ENCODE peak calls at places on chromosomes 3 and 15, in nine cellular contexts. C is left ventricle myocardium inferior, U is sigmoid colon, X is psoas muscle, J is colonic mucosa, Y is suprapubic skin, M is MM.1S, K is pancreas, O is endothelial cell of umbilical vein. R is an unnamed sample.

GRCh38 chr3:123492188-123492587 is 43.3 kb upstream of the ADCY5 start:
- DNase-seq in C (no peak), U (no peak), X (no peak), J (no peak), Y (no peak), M (no peak), K (no peak), O (no peak), R (no peak)

GRCh38 chr3:49998326-49998725 is 58.4 kb downstream of the RBM6 start:
- DNase-seq in C (no peak), U (no peak), X (no peak), J (no peak), Y (no peak), M (no peak), K (no peak), O (peak; percentile 61), R (no peak)

GRCh38 chr3:138242466-138242865 is 55.4 kb downstream of the ARMC8 start:
- DNase-seq in C (no peak), U (no peak), X (no peak), J (no peak), Y (no peak), M (no peak), K (no peak), O (no peak), R (no peak)

GRCh38 chr3:116288480-116288879 is 156.8 kb downstream of the LSAMP start:
- DNase-seq in C (no peak), U (no peak), X (no peak), J (no peak), Y (no peak), M (no peak), K (no peak), O (no peak), R (no peak)

GRCh38 chr3:181239456-181239855 is 249.9 kb upstream of the DNAJC19 start:
- DNase-seq in C (no peak), U (no peak), X (no peak), J (no peak), Y (no peak), M (no peak), K (no peak), O (no peak), R (no peak)

GRCh38 chr15:40328711-40329240 is 5.3 kb downstream of the INAFM2 start:
- DNase-seq in C (no peak), U (no peak), X (no peak), J (no peak), Y (no peak), M (peak; percentile 84), K (no peak), O (peak; percentile 12), R (no peak)

GRCh38 chr3:165895919-165896318 is 58.7 kb upstream of the BCHE start:
- DNase-seq in C (no peak), U (no peak), X (no peak), J (no peak), Y (no peak), M (peak; percentile 39), K (no peak), O (no peak), R (no peak)

GRCh38 chr3:8663177-8664061 is 18.8 kb upstream of the SSUH2 start:
- DNase-seq in C (peak; percentile 29), U (no peak), X (peak; percentile 57), J (peak; percentile 65), Y (no peak), M (peak; percentile 54), K (peak; percentile 71), O (peak; percentile 66), R (no peak)

GRCh38 chr3:123267821-123268220 is 66.1 kb downstream of the SEC22A start:
- DNase-seq in C (no peak), U (no peak), X (no peak), J (no peak), Y (no peak), M (no peak), K (no peak), O (no peak), R (no peak)

GRCh38 chr3:191412764-191413163 is 48.2 kb upstream of the PYDC2 start:
- DNase-seq in C (no peak), U (no peak), X (no peak), J (no peak), Y (no peak), M (no peak), K (no peak), O (peak; percentile 97), R (no peak)

GRCh38 chr15:60002528-60003218 is 1.4 kb upstream of the FOXB1 start:
- DNase-seq in C (no peak), U (no peak), X (no peak), J (no peak), Y (no peak), M (no peak), K (no peak), O (no peak), R (no peak)

GRCh38 chr15:65376767-65377104 is 1.1 kb downstream of the IGDCC3 start:
- DNase-seq in C (no peak), U (no peak), X (no peak), J (no peak), Y (no peak), M (no peak), K (no peak), O (peak; percentile 10), R (no peak)

GRCh38 chr3:179769411-179770247 is 116.8 kb downstream of the USP13 start:
- DNase-seq in C (no peak), U (no peak), X (no peak), J (peak; percentile 39), Y (no peak), M (no peak), K (no peak), O (peak; percentile 44), R (no peak)

DNA sequence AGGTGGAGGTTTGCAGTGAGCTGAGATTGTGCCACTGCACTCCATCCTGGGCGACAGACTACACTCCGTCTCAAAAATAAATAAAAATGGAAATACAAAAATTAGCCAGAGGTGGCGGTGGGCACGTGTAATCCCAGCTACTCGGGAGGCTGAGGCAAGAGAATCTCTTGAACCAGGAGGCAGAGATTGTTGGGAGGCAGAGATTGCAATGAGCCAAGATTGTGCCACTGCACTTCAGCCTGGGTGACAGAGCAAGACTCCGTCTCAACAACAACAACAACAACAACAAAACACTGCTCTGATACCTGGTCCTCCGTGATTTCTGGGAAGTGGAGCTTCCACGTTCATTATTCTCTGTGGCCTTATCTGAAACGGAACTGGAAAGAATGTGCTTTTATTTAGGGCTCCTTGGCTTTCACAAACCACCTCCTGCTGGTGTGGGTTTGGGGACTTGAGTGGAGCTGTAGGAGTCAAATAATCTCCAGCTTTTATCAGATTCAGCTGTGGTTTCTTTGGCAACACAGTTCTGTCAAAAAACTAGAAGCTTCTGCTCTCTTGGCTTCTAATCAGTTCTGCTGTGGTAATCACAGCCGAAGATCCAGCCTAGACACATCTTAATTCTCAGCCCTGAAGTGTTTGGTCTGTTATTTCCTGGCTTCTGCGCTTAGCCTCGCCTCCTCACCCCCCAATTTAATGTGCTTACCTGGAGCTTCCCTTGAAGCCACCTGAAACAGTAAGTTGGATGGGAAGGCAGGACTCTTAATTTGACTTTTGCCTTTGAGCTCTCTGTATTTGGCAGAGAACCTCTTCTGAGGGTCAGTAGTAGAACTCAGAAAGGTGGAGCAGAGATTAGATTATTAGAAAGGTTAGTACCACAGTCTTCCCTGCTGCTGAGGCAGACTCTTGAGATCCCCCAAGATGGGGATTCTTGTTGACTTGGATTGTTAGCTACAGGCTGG is 21.4 kb downstream of the IRAK2 start:
- DNase-seq in C (no peak), U (no peak), X (no peak), J (no peak), Y (no peak), M (no peak), K (no peak), O (no peak), R (no peak)
- H3K4me1 ChIP-seq in C (peaks cover 42% of the 10 kb centered on the region), U (peaks cover 33% of the 10 kb centered on the region), X (peaks cover 26% of the 10 kb centered on the region), J (peaks cover 12% of the 10 kb centered on the region), Y (peaks cover 52% of the 10 kb centered on the region), M (peaks cover 13% of the 10 kb centered on the region), K (no peaks in the 10 kb centered on the region), O (peaks cover 28% of the 10 kb centered on the region), R (peaks cover 70% of the 10 kb centered on the region)

GRCh38 chr3:143896486-143896885 is 48.2 kb upstream of the SLC9A9 start:
- DNase-seq in C (no peak), U (no peak), X (no peak), J (no peak), Y (no peak), M (no peak), K (no peak), O (no peak), R (no peak)

GRCh38 chr3:143897558-143898305 is 49.5 kb upstream of the SLC9A9 start:
- DNase-seq in C (no peak), U (no peak), X (no peak), J (no peak), Y (no peak), M (no peak), K (no peak), O (peak; percentile 24), R (no peak)

GRCh38 chr3:143901105-143901504 is 52.8 kb upstream of the SLC9A9 start:
- DNase-seq in C (no peak), U (no peak), X (no peak), J (no peak), Y (no peak), M (no peak), K (no peak), O (peak; percentile 43), R (no peak)

GRCh38 chr3:143895805-143896204 is 47.5 kb upstream of the SLC9A9 start:
- DNase-seq in C (no peak), U (no peak), X (no peak), J (no peak), Y (no peak), M (peak; percentile 36), K (no peak), O (peak; percentile 30), R (no peak)
- TF ChIP-seq CTCF in C (peak; percentile 28), U (no peak), X (peak; percentile 19), J (no peak), Y (no peak), M (peak; percentile 23), K (no peak), O (no peak), R (peak; percentile 13)

GRCh38 chr15:91214675-91215590 is 114.9 kb downstream of the SV2B start:
- DNase-seq in C (no peak), U (no peak), X (no peak), J (no peak), Y (no peak), M (no peak), K (no peak), O (no peak), R (no peak)
- H3K27ac ChIP-seq in C (no peak overlapping the region), U (no peak overlapping the region), X (no peak overlapping the region), J (no peak overlapping the region), Y (no peak overlapping the region), M (no peak overlapping the region), K (no peak overlapping the region), O (no peak overlapping the region), R (no peak overlapping the region)

DNA sequence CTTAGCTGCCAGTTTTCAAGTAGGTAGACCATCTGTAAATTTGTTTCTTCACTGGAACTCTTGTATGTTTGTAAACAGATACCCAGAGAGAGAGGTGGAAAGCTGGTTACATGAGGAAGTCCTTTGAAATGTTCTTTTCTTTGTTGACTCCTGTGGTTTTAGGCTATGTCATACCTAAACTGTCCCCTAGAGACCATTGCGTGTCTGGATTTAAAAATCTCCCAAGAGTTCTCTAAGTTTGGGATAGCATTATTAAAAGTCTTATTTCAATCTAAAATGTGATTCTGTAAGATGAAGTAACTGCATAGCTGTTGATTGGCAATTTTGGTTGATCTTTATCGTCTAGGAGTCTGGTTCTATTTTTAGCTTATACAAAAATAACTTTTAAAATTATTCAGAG is 127.2 kb downstream of the GHSR start:
- DNase-seq in C (no peak), U (no peak), X (no peak), J (no peak), Y (no peak), M (no peak), K (no peak), O (no peak), R (no peak)
- H3K4me1 ChIP-seq in C (peaks cover 94% of the 10 kb centered on the region), U (peaks cover 64% of the 10 kb centered on the region), X (peaks cover 80% of the 10 kb centered on the region), J (peaks cover 5% of the 10 kb centered on the region), Y (peaks cover 50% of the 10 kb centered on the region), M (peaks cover 7% of the 10 kb centered on the region), K (peaks cover 6% of the 10 kb centered on the region), O (peaks cover 26% of the 10 kb centered on the region), R (peaks cover 60% of the 10 kb centered on the region)